ENCODE peak calls at places on chromosome 21, in eight cellular contexts. One of them, this sample, is unnamed.

GRCh38 chr21:45545236-45545570 is 3.0 kb upstream of the SLC19A1 start:
- DNase-seq in NCI-H2029 treated with DMSO at 0.1 percent for 48 hours: no peak
- DNase-seq in putamen: no peak
- DNase-seq in NCI-H69: no peak
- DNase-seq in nucleus accumbens: no peak
- DNase-seq in HepG2: no peak
- DNase-seq in stimulated activated CD4-positive, alpha-beta T cell treated with anti-CD3 and anti-CD28 coated beads, Interleukin-1b, Interleukin-23, amount 100 ng/mL, for 24 hours: no peak
- DNase-seq in amygdala: no peak
- DNase-seq in this sample: no peak

GRCh38 chr21:25733859-25734653 is 648 bp downstream of the ATP5PF start:
- DNase-seq in NCI-H2029 treated with DMSO at 0.1 percent for 48 hours: peak
- DNase-seq in putamen: peak
- DNase-seq in NCI-H69: peak
- DNase-seq in nucleus accumbens: no peak
- DNase-seq in HepG2: peak
- DNase-seq in stimulated activated CD4-positive, alpha-beta T cell treated with anti-CD3 and anti-CD28 coated beads, Interleukin-1b, Interleukin-23, amount 100 ng/mL, for 24 hours: peak
- DNase-seq in amygdala: no peak
- DNase-seq in this sample: peak

GRCh38 chr21:16437586-16437985 is 707.8 kb downstream of the USP25 start:
- DNase-seq in NCI-H2029 treated with DMSO at 0.1 percent for 48 hours: no peak
- DNase-seq in putamen: no peak
- DNase-seq in NCI-H69: no peak
- DNase-seq in nucleus accumbens: no peak
- DNase-seq in HepG2: no peak
- DNase-seq in stimulated activated CD4-positive, alpha-beta T cell treated with anti-CD3 and anti-CD28 coated beads, Interleukin-1b, Interleukin-23, amount 100 ng/mL, for 24 hours: no peak
- DNase-seq in amygdala: no peak
- DNase-seq in this sample: no peak

GRCh38 chr21:17428484-17428869 is 84.4 kb upstream of the CXADR start:
- DNase-seq in NCI-H2029 treated with DMSO at 0.1 percent for 48 hours: no peak
- DNase-seq in putamen: no peak
- DNase-seq in NCI-H69: no peak
- DNase-seq in nucleus accumbens: no peak
- DNase-seq in HepG2: no peak
- DNase-seq in stimulated activated CD4-positive, alpha-beta T cell treated with anti-CD3 and anti-CD28 coated beads, Interleukin-1b, Interleukin-23, amount 100 ng/mL, for 24 hours: no peak
- DNase-seq in amygdala: no peak
- DNase-seq in this sample: no peak

GRCh38 chr21:30126575-30126974 is 40.0 kb downstream of the CLDN17 start:
- DNase-seq in NCI-H2029 treated with DMSO at 0.1 percent for 48 hours: no peak
- DNase-seq in putamen: no peak
- DNase-seq in NCI-H69: no peak
- DNase-seq in nucleus accumbens: no peak
- DNase-seq in HepG2: no peak
- DNase-seq in stimulated activated CD4-positive, alpha-beta T cell treated with anti-CD3 and anti-CD28 coated beads, Interleukin-1b, Interleukin-23, amount 100 ng/mL, for 24 hours: no peak
- DNase-seq in amygdala: no peak
- DNase-seq in this sample: no peak

GRCh38 chr21:44402323-44403105 is 49.1 kb downstream of the TRPM2 start:
- DNase-seq in NCI-H2029 treated with DMSO at 0.1 percent for 48 hours: no peak
- DNase-seq in putamen: no peak
- DNase-seq in NCI-H69: no peak
- DNase-seq in nucleus accumbens: no peak
- DNase-seq in HepG2: no peak
- DNase-seq in stimulated activated CD4-positive, alpha-beta T cell treated with anti-CD3 and anti-CD28 coated beads, Interleukin-1b, Interleukin-23, amount 100 ng/mL, for 24 hours: no peak
- DNase-seq in amygdala: no peak
- DNase-seq in this sample: no peak

GRCh38 chr21:36583591-36583990 is 103.7 kb upstream of the CLDN14 start:
- DNase-seq in NCI-H2029 treated with DMSO at 0.1 percent for 48 hours: no peak
- DNase-seq in putamen: no peak
- DNase-seq in NCI-H69: no peak
- DNase-seq in nucleus accumbens: no peak
- DNase-seq in HepG2: no peak
- DNase-seq in stimulated activated CD4-positive, alpha-beta T cell treated with anti-CD3 and anti-CD28 coated beads, Interleukin-1b, Interleukin-23, amount 100 ng/mL, for 24 hours: no peak
- DNase-seq in amygdala: no peak
- DNase-seq in this sample: no peak

GRCh38 chr21:41670056-41670805 is 96.6 kb downstream of the RIPK4 start:
- DNase-seq in NCI-H2029 treated with DMSO at 0.1 percent for 48 hours: no peak
- DNase-seq in putamen: no peak
- DNase-seq in NCI-H69: no peak
- DNase-seq in nucleus accumbens: no peak
- DNase-seq in HepG2: no peak
- DNase-seq in stimulated activated CD4-positive, alpha-beta T cell treated with anti-CD3 and anti-CD28 coated beads, Interleukin-1b, Interleukin-23, amount 100 ng/mL, for 24 hours: no peak
- DNase-seq in amygdala: no peak
- DNase-seq in this sample: no peak

GRCh38 chr21:40845621-40846020 is 1.3 kb downstream of the DSCAM start:
- DNase-seq in NCI-H2029 treated with DMSO at 0.1 percent for 48 hours: no peak
- DNase-seq in putamen: no peak
- DNase-seq in NCI-H69: peak
- DNase-seq in nucleus accumbens: no peak
- DNase-seq in HepG2: no peak
- DNase-seq in stimulated activated CD4-positive, alpha-beta T cell treated with anti-CD3 and anti-CD28 coated beads, Interleukin-1b, Interleukin-23, amount 100 ng/mL, for 24 hours: no peak
- DNase-seq in amygdala: no peak
- DNase-seq in this sample: no peak

GRCh38 chr21:44639331-44639655 is 2.1 kb downstream of the KRTAP10-10 start:
- DNase-seq in NCI-H2029 treated with DMSO at 0.1 percent for 48 hours: no peak
- DNase-seq in putamen: no peak
- DNase-seq in NCI-H69: no peak
- DNase-seq in nucleus accumbens: no peak
- DNase-seq in HepG2: no peak
- DNase-seq in stimulated activated CD4-positive, alpha-beta T cell treated with anti-CD3 and anti-CD28 coated beads, Interleukin-1b, Interleukin-23, amount 100 ng/mL, for 24 hours: no peak
- DNase-seq in amygdala: no peak
- DNase-seq in this sample: no peak

GRCh38 chr21:32794643-32795042 is 23.1 kb upstream of the PAXBP1 start:
- DNase-seq in NCI-H2029 treated with DMSO at 0.1 percent for 48 hours: no peak
- DNase-seq in putamen: no peak
- DNase-seq in NCI-H69: no peak
- DNase-seq in nucleus accumbens: peak
- DNase-seq in HepG2: peak
- DNase-seq in stimulated activated CD4-positive, alpha-beta T cell treated with anti-CD3 and anti-CD28 coated beads, Interleukin-1b, Interleukin-23, amount 100 ng/mL, for 24 hours: no peak
- DNase-seq in amygdala: peak
- DNase-seq in this sample: peak

GRCh38 chr21:46092811-46093667 is 4.9 kb upstream of the COL6A2 start:
- DNase-seq in NCI-H2029 treated with DMSO at 0.1 percent for 48 hours: no peak
- DNase-seq in putamen: no peak
- DNase-seq in NCI-H69: no peak
- DNase-seq in nucleus accumbens: no peak
- DNase-seq in HepG2: no peak
- DNase-seq in stimulated activated CD4-positive, alpha-beta T cell treated with anti-CD3 and anti-CD28 coated beads, Interleukin-1b, Interleukin-23, amount 100 ng/mL, for 24 hours: no peak
- DNase-seq in amygdala: no peak
- DNase-seq in this sample: no peak

GRCh38 chr21:32574946-32575925 is 10.1 kb downstream of the TCP10L start:
- DNase-seq in NCI-H2029 treated with DMSO at 0.1 percent for 48 hours: no peak
- DNase-seq in putamen: no peak
- DNase-seq in NCI-H69: peak
- DNase-seq in nucleus accumbens: no peak
- DNase-seq in HepG2: no peak
- DNase-seq in stimulated activated CD4-positive, alpha-beta T cell treated with anti-CD3 and anti-CD28 coated beads, Interleukin-1b, Interleukin-23, amount 100 ng/mL, for 24 hours: no peak
- DNase-seq in amygdala: no peak
- DNase-seq in this sample: no peak

GRCh38 chr21:23452384-23453083 is 2154.7 kb downstream of the MRPL39 start:
- DNase-seq in NCI-H2029 treated with DMSO at 0.1 percent for 48 hours: no peak
- DNase-seq in putamen: no peak
- DNase-seq in NCI-H69: peak
- DNase-seq in nucleus accumbens: no peak
- DNase-seq in HepG2: no peak
- DNase-seq in stimulated activated CD4-positive, alpha-beta T cell treated with anti-CD3 and anti-CD28 coated beads, Interleukin-1b, Interleukin-23, amount 100 ng/mL, for 24 hours: no peak
- DNase-seq in amygdala: no peak
- DNase-seq in this sample: no peak